ENCODE peak calls at places on chromosomes 7 and 10, in four cellular contexts. S is fibroblast of pulmonary artery, Q is upper lobe of right lung, Z is AG09309. L is an unnamed sample.
A peak's percentile ranks its signal among the peaks of the same experiment; 100 is the strongest.

GRCh38 chr7:3201306-3201705 is 99.7 kb upstream of the SDK1 start:
- DNase-seq in S (no peak), Z (no peak), Q (no peak), L (no peak)

GRCh38 chr10:70565556-70566514 is 36.7 kb downstream of the PRF1 start:
- DNase-seq in Z (no peak), Q (peak; percentile 42), S (no peak), L (no peak)

GRCh38 chr10:80051993-80052392 is 26.5 kb upstream of the TMEM254 start:
- DNase-seq in Z (no peak), Q (no peak), S (peak; percentile 4), L (no peak)

GRCh38 chr7:107173691-107174406 is 5.0 kb downstream of the HBP1 start:
- DNase-seq in Z (no peak), S (no peak), Q (no peak), L (no peak)

GRCh38 chr7:1065263-1066260 is 21.2 kb downstream of the GPR146 start:
- DNase-seq in Q (peak; percentile 92), Z (no peak), S (peak; percentile 77), L (no peak)

GRCh38 chr10:7409045-7409731 is 1.6 kb downstream of the SFMBT2 start:
- DNase-seq in S (peak; percentile 14), Z (no peak), Q (no peak), L (no peak)

GRCh38 chr7:1121886-1122831 is 34.2 kb downstream of the GPER1 start:
- DNase-seq in S (no peak), Q (peak; percentile 46), Z (no peak), L (no peak)

GRCh38 chr7:99379043-99379577 is 4.6 kb downstream of the ARPC1B start:
- DNase-seq in Q (no peak), S (peak; percentile 96), Z (peak; percentile 91), L (peak; percentile 89)

GRCh38 chr7:154874409-154875113 is 128.4 kb downstream of the PAXIP1 start:
- DNase-seq in Q (no peak), S (no peak), Z (no peak), L (no peak)

GRCh38 chr10:132861884-132862461 is 76.0 kb upstream of the NKX6-2 start:
- DNase-seq in Z (no peak), Q (peak; percentile 51), S (no peak), L (no peak)

GRCh38 chr10:83606275-83606674 is 533.0 kb upstream of the GHITM start:
- DNase-seq in S (peak; percentile 12), Q (no peak), Z (no peak), L (no peak)

GRCh38 chr7:139583826-139584553 is 60.5 kb downstream of the CLEC2L start:
- DNase-seq in Q (no peak), S (no peak), Z (no peak), L (no peak)

GRCh38 chr7:118664498-118664897 is 440.0 kb downstream of the ANKRD7 start:
- DNase-seq in S (no peak), Z (no peak), Q (no peak), L (no peak)

GRCh38 chr10:74738985-74739567 is 87.3 kb upstream of the KAT6B start:
- DNase-seq in S (peak; percentile 42), Q (no peak), Z (no peak), L (no peak)

GRCh38 chr7:158042156-158042880 is 545.3 kb downstream of the PTPRN2 start:
- DNase-seq in Q (peak; percentile 33), Z (no peak), S (no peak), L (no peak)

GRCh38 chr10:6203331-6204062 is 765 bp downstream of the PFKFB3 start:
- DNase-seq in S (peak; percentile 53), Z (no peak), Q (peak; percentile 84), L (no peak)

GRCh38 chr7:22866965-22867364 is 44.3 kb upstream of the TOMM7 start:
- DNase-seq in Z (peak; percentile 80), S (peak; percentile 91), Q (no peak), L (no peak)

GRCh38 chr10:37704566-37704965 is 152.8 kb downstream of the ZNF248 start:
- DNase-seq in Q (peak; percentile 40), S (no peak), Z (no peak), L (no peak)

GRCh38 chr7:157143788-157144187 is 5.1 kb downstream of the UBE3C start:
- DNase-seq in Z (no peak), S (no peak), Q (peak; percentile 25), L (no peak)

GRCh38 chr10:127904931-127905622 is 1.8 kb upstream of the PTPRE start:
- DNase-seq in Q (no peak), Z (no peak), S (no peak), L (no peak)

GRCh38 chr7:106514887-106515286 is 146.1 kb downstream of the CCDC71L start:
- DNase-seq in Q (no peak), S (peak; percentile 43), Z (no peak), L (no peak)

GRCh38 chr10:14185501-14186045 is 145.2 kb downstream of the FRMD4A start:
- DNase-seq in Z (no peak), Q (no peak), S (peak; percentile 69), L (no peak)

GRCh38 chr7:143217806-143218205 is 4.0 kb upstream of the TAS2R40 start:
- DNase-seq in Z (no peak), S (no peak), Q (no peak), L (no peak)

GRCh38 chr10:132193907-132194552 is 7.3 kb downstream of the DPYSL4 start:
- DNase-seq in S (peak; percentile 26), Z (no peak), Q (no peak), L (no peak)

GRCh38 chr7:137898839-137899681 is 52.3 kb upstream of the DGKI start:
- DNase-seq in Q (peak; percentile 87), Z (no peak), S (peak; percentile 79), L (no peak)

GRCh38 chr10:84008878-84009277 is 130.4 kb upstream of the GHITM start:
- DNase-seq in S (peak; percentile 6), Z (no peak), Q (peak; percentile 68), L (no peak)

GRCh38 chr10:17200885-17201164 is 647 bp downstream of the TRDMT1 start:
- DNase-seq in Z (no peak), S (peak; percentile 63), Q (no peak), L (no peak)

GRCh38 chr10:5465976-5466450 is 33.4 kb downstream of the CALML5 start:
- DNase-seq in Z (no peak), Q (peak; percentile 58), S (no peak), L (no peak)

GRCh38 chr7:55533050-55533728 is 39.1 kb downstream of the VOPP1 start:
- DNase-seq in S (no peak), Q (no peak), Z (no peak), L (no peak)

GRCh38 chr7:34096777-34097176 is 191.4 kb downstream of the BMPER start:
- DNase-seq in Z (no peak), Q (no peak), S (no peak), L (no peak)

GRCh38 chr7:30877993-30878392 is 33.7 kb upstream of the AQP1 start:
- DNase-seq in S (no peak), Q (no peak), Z (no peak), L (no peak)

GRCh38 chr10:43683451-43684197 is 34.9 kb upstream of the ZNF32 start:
- DNase-seq in S (peak; percentile 13), Q (no peak), Z (no peak), L (no peak)

GRCh38 chr10:24513155-24513554 is 210.5 kb downstream of the ARHGAP21 start:
- DNase-seq in Q (no peak), S (peak; percentile 41), Z (no peak), L (no peak)

GRCh38 chr10:110503528-110504110 is 5.9 kb downstream of the DUSP5 start:
- DNase-seq in S (no peak), Q (no peak), Z (no peak), L (no peak)
- H3K4me3 ChIP-seq in S (peak overlapping the region; percentile 15), Q (peak overlapping the region; percentile 17), Z (no peak overlapping the region), L (no peak overlapping the region)

DNA sequence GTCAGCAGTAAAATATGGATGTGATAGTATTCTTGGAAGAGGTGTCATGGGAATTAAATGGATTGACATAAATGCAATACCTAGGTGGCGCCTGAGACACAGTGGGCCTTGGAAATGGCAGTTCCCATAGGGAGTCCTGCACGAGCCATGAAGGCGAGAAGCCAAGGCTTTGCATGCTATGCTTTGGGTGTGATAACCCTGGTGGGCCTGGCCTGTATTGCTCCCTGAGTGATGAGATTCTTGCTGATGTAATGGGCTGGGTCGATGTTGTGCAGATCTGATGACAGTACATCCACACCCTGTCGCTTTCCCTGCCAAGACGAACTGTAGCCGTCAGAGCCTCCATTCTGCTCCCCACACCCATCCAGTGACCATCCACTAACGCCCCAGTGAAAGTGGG is 46.4 kb downstream of the CREB5 start:
- DNase-seq in S (no peak), Q (no peak), Z (no peak), L (no peak)
- TF ChIP-seq CTCF in S (no peak), Q (no peak), Z (no peak), L (no peak)

GRCh38 chr10:67836972-67837371 is 1.0 kb downstream of the DNAJC12 start:
- DNase-seq in Z (no peak), Q (no peak), S (no peak), L (no peak)
- H3K4me3 ChIP-seq in Z (no peak overlapping the region), Q (no peak overlapping the region), S (peak overlapping the region; percentile 66), L (no peak overlapping the region)

GRCh38 chr10:36097696-36098095 is 455.6 kb upstream of the FZD8 start:
- DNase-seq in Q (no peak), Z (no peak), S (no peak), L (no peak)
- TF ChIP-seq CTCF in Q (no peak), Z (no peak), S (no peak), L (no peak)

GRCh38 chr7:70426249-70426880 is 705.6 kb upstream of the GALNT17 start:
- DNase-seq in S (no peak), Z (no peak), Q (no peak), L (no peak)
- H3K4me3 ChIP-seq in S (no peak overlapping the region), Z (no peak overlapping the region), Q (no peak overlapping the region), L (no peak overlapping the region)